ENCODE peak calls at places on chromosomes 3 and 15, in ten cellular contexts. W is osteocyte, G is IMR-90, Q is left ventricle myocardium inferior, F is left lung, Z is pancreas, R is glutamatergic neuron, V is AG04450, Y is neural progenitor cell, D is HFFc6. J is an unnamed sample.

GRCh38 chr3:66110840-66111239 is 72.1 kb upstream of the MAGI1 start:
- DNase-seq in W (no peak), G (no peak), Q (no peak), F (no peak), Z (no peak), R (no peak), V (no peak), Y (no peak), D (no peak), J (no peak)

GRCh38 chr3:8505621-8506020 is 4.0 kb downstream of the LMCD1 start:
- DNase-seq in W (no peak), G (no peak), Q (no peak), F (no peak), Z (peak; percentile 60), R (no peak), V (no peak), Y (no peak), D (no peak), J (no peak)

GRCh38 chr15:70789213-70789612 is 25.9 kb upstream of the UACA start:
- DNase-seq in W (no peak), G (peak; percentile 66), Q (no peak), F (no peak), Z (no peak), R (no peak), V (no peak), Y (no peak), D (no peak), J (no peak)

GRCh38 chr15:51097553-51098330 is 3.0 kb upstream of the TNFAIP8L3 start:
- DNase-seq in W (no peak), G (peak; percentile 63), Q (no peak), F (no peak), Z (no peak), R (no peak), V (no peak), Y (no peak), D (peak; percentile 46), J (peak; percentile 47)

GRCh38 chr3:66602691-66603090 is 101.9 kb upstream of the LRIG1 start:
- DNase-seq in W (no peak), G (no peak), Q (no peak), F (no peak), Z (no peak), R (no peak), V (no peak), Y (no peak), D (no peak), J (no peak)

GRCh38 chr3:50242778-50243551 is 7.0 kb downstream of the GNAI2 start:
- DNase-seq in W (no peak), G (peak; percentile 72), Q (peak; percentile 74), F (peak; percentile 94), Z (no peak), R (no peak), V (no peak), Y (no peak), D (no peak), J (peak; percentile 51)

GRCh38 chr15:93088200-93088980 is 621 bp downstream of the RGMA start:
- DNase-seq in W (no peak), G (no peak), Q (peak; percentile 45), F (peak; percentile 83), Z (peak; percentile 45), R (peak; percentile 59), V (no peak), Y (peak; percentile 84), D (no peak), J (no peak)

GRCh38 chr15:59689626-59690236 is 611 bp upstream of the BNIP2 start:
- DNase-seq in W (no peak), G (peak; percentile 47), Q (peak; percentile 86), F (peak; percentile 94), Z (peak; percentile 85), R (peak; percentile 58), V (no peak), Y (peak; percentile 76), D (peak; percentile 74), J (peak; percentile 66)

GRCh38 chr3:63931290-63931689 is 19.1 kb upstream of the SCAANT1 start:
- DNase-seq in W (no peak), G (no peak), Q (no peak), F (no peak), Z (no peak), R (no peak), V (no peak), Y (peak; percentile 56), D (no peak), J (no peak)

GRCh38 chr3:134312873-134313838 is 61.1 kb downstream of the AMOTL2 start:
- DNase-seq in W (no peak), G (peak; percentile 76), Q (peak; percentile 82), F (peak; percentile 89), Z (peak; percentile 71), R (peak; percentile 40), V (no peak), Y (peak; percentile 94), D (peak; percentile 46), J (peak; percentile 86)
- TF ChIP-seq CTCF in W (peak; percentile 55), G (peak; percentile 38), Q (peak; percentile 61), F (no peak), Z (no peak), R (no peak), V (peak; percentile 47), Y (peak; percentile 70), D (peak; percentile 67), J (peak; percentile 35)

DNA sequence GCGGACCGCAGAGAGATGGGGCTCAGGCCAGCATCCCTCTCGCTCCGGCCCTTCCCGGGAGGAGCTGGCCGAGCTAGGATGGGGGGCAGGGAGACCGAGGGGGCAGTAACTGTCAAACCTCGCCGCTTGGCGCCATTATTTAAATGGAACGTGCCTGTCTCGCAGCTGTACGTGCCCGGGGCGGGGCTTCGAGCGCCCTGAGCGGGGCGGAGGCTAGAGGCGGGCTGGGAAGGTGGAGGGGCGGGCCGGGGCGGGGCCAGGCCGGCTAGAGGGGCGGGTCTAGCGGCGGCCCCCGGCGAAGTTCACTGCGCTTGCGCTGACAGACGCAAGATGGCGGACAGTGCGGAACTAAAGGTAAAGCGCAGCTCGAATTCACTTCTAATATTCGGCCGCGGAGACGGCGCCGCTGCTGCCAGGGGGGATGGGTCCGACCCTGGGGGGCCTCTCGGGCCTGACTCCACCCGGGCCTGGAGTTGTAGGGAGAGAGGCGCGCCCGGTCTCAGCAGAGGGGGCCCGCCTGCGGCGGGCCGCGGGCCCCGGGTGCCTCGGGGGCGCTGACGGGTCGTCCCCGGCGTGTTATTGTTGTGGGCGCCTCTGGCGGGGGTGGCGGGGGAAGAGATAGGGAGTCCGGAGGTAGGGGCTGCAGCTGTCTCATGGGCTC is at the start of gene PIAS1:
- DNase-seq in W (peak; percentile 98), G (peak; percentile 83), Q (peak; percentile 95), F (peak; percentile 99), Z (peak; percentile 95), R (peak; percentile 97), V (peak; percentile 63), Y (peak; percentile 98), D (peak; percentile 85), J (peak; percentile 90)
- TF ChIP-seq CTCF in W (no peak), G (no peak), Q (no peak), F (no peak), Z (no peak), R (no peak), V (no peak), Y (no peak), D (peak; percentile 38), J (no peak)

GRCh38 chr3:185172086-185173049 is 19.5 kb upstream of the C3orf70 start:
- DNase-seq in W (no peak), G (no peak), Q (no peak), F (no peak), Z (no peak), R (no peak), V (no peak), Y (peak; percentile 21), D (no peak), J (no peak)
- TF ChIP-seq CTCF in W (no peak), G (no peak), Q (no peak), F (no peak), Z (no peak), R (no peak), V (no peak), Y (no peak), D (no peak), J (no peak)

DNA sequence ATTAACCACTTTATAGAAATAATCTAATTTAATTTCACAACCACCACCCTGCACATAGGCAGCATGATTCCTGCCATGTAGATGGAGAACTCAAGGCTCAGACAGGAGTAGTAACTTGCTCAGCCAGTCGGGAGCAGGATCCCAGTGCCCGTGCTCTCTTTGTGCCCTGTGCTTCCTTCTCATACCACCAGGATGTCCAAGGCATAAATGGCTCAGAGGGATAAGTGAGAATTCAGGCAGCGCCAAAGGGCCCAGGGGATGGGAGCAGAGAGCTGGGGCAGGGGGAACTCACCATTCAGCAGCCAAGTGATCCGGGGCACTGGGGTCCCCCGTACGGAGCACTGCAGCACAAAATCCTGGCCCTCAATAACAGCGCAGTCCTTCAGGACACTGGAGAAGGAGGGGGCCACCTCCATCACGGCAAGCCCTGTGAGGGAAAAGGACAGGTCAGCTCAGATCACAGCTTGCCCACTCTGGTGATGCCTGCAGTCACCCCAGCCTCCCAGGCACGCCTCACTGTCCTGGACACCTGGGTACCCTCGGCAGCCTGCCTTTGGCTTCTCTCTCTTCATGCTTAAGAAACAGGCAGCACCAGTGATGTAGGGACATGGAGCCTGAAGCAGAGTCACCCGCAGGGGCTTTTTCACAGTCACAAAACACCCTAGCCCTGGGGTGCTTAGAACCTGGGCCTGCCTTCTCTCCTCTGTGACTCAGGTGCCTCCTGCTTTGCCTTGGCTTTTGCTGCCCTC is 141.0 kb upstream of the HACD2 start:
- DNase-seq in W (no peak), G (no peak), Q (no peak), F (no peak), Z (no peak), R (no peak), V (no peak), Y (no peak), D (no peak), J (no peak)
- TF ChIP-seq CTCF in W (no peak), G (peak; percentile 12), Q (no peak), F (no peak), Z (no peak), R (peak; percentile 52), V (peak; percentile 30), Y (peak; percentile 7), D (peak; percentile 58), J (no peak)

GRCh38 chr3:147945968-147946519 is 536.9 kb downstream of the ZIC1 start:
- DNase-seq in W (no peak), G (peak; percentile 95), Q (peak; percentile 33), F (no peak), Z (peak; percentile 39), R (peak; percentile 52), V (peak; percentile 88), Y (peak; percentile 23), D (peak; percentile 91), J (peak; percentile 89)
- TF ChIP-seq CTCF in W (peak; percentile 81), G (peak; percentile 86), Q (peak; percentile 63), F (no peak), Z (peak; percentile 26), R (peak; percentile 68), V (peak; percentile 90), Y (peak; percentile 60), D (peak; percentile 84), J (peak; percentile 87)

J was measured in AG10803.